ENCODE peak calls at places on chromosome 7, in nine cellular contexts. T, U, X, D, H, B, F, Z and J are unnamed samples.

GRCh38 chr7:95472521-95473160 is 13.1 kb upstream of the ASB4 start:
- DNase-seq in T (no peak), U (no peak), X (no peak), D (peak), H (no peak), B (no peak), F (peak), Z (peak), J (no peak)

GRCh38 chr7:158416283-158416933 is 171.2 kb downstream of the PTPRN2 start:
- DNase-seq in T (no peak), U (no peak), X (no peak), D (no peak), H (no peak), B (no peak), F (no peak), Z (no peak), J (peak)

GRCh38 chr7:69610675-69611037 is 12.4 kb downstream of the AUTS2 start:
- DNase-seq in T (no peak), U (no peak), X (no peak), D (no peak), H (no peak), B (no peak), F (no peak), Z (no peak), J (no peak)

GRCh38 chr7:67900456-67900855 is 903.8 kb downstream of the TYW1 start:
- DNase-seq in T (no peak), U (no peak), X (no peak), D (no peak), H (no peak), B (no peak), F (no peak), Z (no peak), J (no peak)

GRCh38 chr7:42127232-42127622 is 109.8 kb downstream of the GLI3 start:
- DNase-seq in T (no peak), U (no peak), X (no peak), D (no peak), H (no peak), B (no peak), F (no peak), Z (no peak), J (no peak)

GRCh38 chr7:94412762-94413322 is 18.1 kb downstream of the COL1A2 start:
- DNase-seq in T (no peak), U (no peak), X (no peak), D (no peak), H (no peak), B (no peak), F (no peak), Z (no peak), J (no peak)

GRCh38 chr7:127865466-127865865 is 165.8 kb downstream of the LRRC4 start:
- DNase-seq in T (no peak), U (no peak), X (no peak), D (no peak), H (no peak), B (no peak), F (peak), Z (peak), J (no peak)

GRCh38 chr7:7535688-7536087 is at the start of gene COL28A1:
- DNase-seq in T (no peak), U (no peak), X (no peak), D (no peak), H (no peak), B (no peak), F (no peak), Z (no peak), J (no peak)

GRCh38 chr7:77426521-77427051 is 10.4 kb upstream of the GSAP start:
- DNase-seq in T (no peak), U (no peak), X (no peak), D (no peak), H (no peak), B (no peak), F (peak), Z (peak), J (no peak)

GRCh38 chr7:44978511-44979366 is at the start of gene MYO1G:
- DNase-seq in T (peak), U (peak), X (no peak), D (no peak), H (peak), B (peak), F (no peak), Z (no peak), J (peak)

GRCh38 chr7:120583835-120584586 is 273.9 kb downstream of the TSPAN12 start:
- DNase-seq in T (no peak), U (no peak), X (peak), D (no peak), H (no peak), B (no peak), F (peak), Z (peak), J (no peak)

GRCh38 chr7:108805808-108806397 is 236.2 kb downstream of the DNAJB9 start:
- DNase-seq in T (no peak), U (no peak), X (peak), D (peak), H (no peak), B (no peak), F (peak), Z (peak), J (peak)